ENCODE peak calls at places on chromosomes 3 and 15, in five cellular contexts. O, S, E, P and N are unnamed samples.

GRCh38 chr3:126567696-126568438 is 9.1 kb upstream of the C3orf22 start:
- DNase-seq in P (no peak), E (no peak), O (peak; percentile 36), S (no peak), N (no peak)

GRCh38 chr3:178396318-178396717 is 139.9 kb upstream of the KCNMB2 start:
- DNase-seq in O (no peak), P (no peak), S (no peak), E (no peak), N (no peak)

GRCh38 chr3:37696661-37697060 is 165.0 kb upstream of the CTDSPL start:
- DNase-seq in E (no peak), S (no peak), O (no peak), P (no peak), N (no peak)

GRCh38 chr3:79358327-79358726 is 409.5 kb downstream of the ROBO1 start:
- DNase-seq in S (no peak), P (no peak), O (no peak), E (no peak), N (no peak)

GRCh38 chr15:35669021-35669420 is 123.1 kb upstream of the DPH6 start:
- DNase-seq in E (no peak), S (no peak), O (no peak), P (no peak), N (no peak)

GRCh38 chr15:89835190-89835564 is 20.5 kb upstream of the ANPEP start:
- DNase-seq in O (no peak), P (no peak), E (no peak), S (peak; percentile 78), N (no peak)

GRCh38 chr3:57977755-57978715 is 30.2 kb upstream of the FLNB start:
- DNase-seq in S (no peak), P (no peak), O (peak; percentile 69), E (no peak), N (no peak)

GRCh38 chr15:38536201-38536676 is 28.4 kb downstream of the RASGRP1 start:
- DNase-seq in P (peak; percentile 23), E (peak; percentile 36), S (no peak), O (no peak), N (peak; percentile 94)

GRCh38 chr3:177468331-177468730 is 271.0 kb upstream of the TBL1XR1 start:
- DNase-seq in O (no peak), S (no peak), P (peak; percentile 66), E (peak; percentile 16), N (peak; percentile 99)

GRCh38 chr3:122974764-122975162 is 52.8 kb downstream of the SEMA5B start:
- DNase-seq in P (no peak), S (no peak), E (peak; percentile 63), O (no peak), N (peak; percentile 79)

GRCh38 chr3:105364113-105364512 is 2.6 kb upstream of the ALCAM start:
- DNase-seq in E (no peak), P (no peak), S (no peak), O (no peak), N (peak; percentile 60)

GRCh38 chr3:76824658-76825310 is 215.1 kb upstream of the ROBO2 start:
- DNase-seq in P (no peak), E (no peak), S (no peak), O (no peak), N (no peak)

GRCh38 chr3:42032693-42033349 is 58.3 kb upstream of the TRAK1 start:
- DNase-seq in E (peak; percentile 39), O (no peak), P (peak; percentile 85), S (peak; percentile 95), N (peak; percentile 97)

GRCh38 chr3:31862861-31863260 is 118.2 kb downstream of the OSBPL10 start:
- DNase-seq in P (no peak), O (no peak), S (no peak), E (no peak), N (peak; percentile 47)

GRCh38 chr15:74300057-74300620 is 64.0 kb downstream of the CCDC33 start:
- DNase-seq in E (no peak), P (no peak), S (no peak), O (no peak), N (no peak)

GRCh38 chr15:98787190-98787589 is 138.9 kb downstream of the IGF1R start:
- DNase-seq in O (no peak), E (no peak), S (no peak), P (no peak), N (no peak)

GRCh38 chr15:78004919-78005634 is 72.4 kb downstream of the TBC1D2B start:
- DNase-seq in O (no peak), E (peak; percentile 80), P (peak; percentile 83), S (peak; percentile 93), N (peak; percentile 85)

GRCh38 chr3:59408047-59408624 is 358.3 kb upstream of the CFAP20DC start:
- DNase-seq in E (no peak), O (no peak), P (no peak), S (no peak), N (peak; percentile 28)

GRCh38 chr3:178618907-178619306 is 82.7 kb downstream of the KCNMB2 start:
- DNase-seq in E (no peak), S (no peak), O (no peak), P (no peak), N (no peak)

GRCh38 chr3:197748597-197749314 is 927 bp upstream of the FYTTD1 start:
- DNase-seq in P (no peak), O (no peak), E (no peak), S (no peak), N (peak; percentile 29)

GRCh38 chr3:126501054-126501453 is 16.5 kb downstream of the UROC1 start:
- DNase-seq in E (no peak), P (no peak), O (no peak), S (no peak), N (no peak)

GRCh38 chr3:196272826-196273225 is 14.7 kb downstream of the PCYT1A start:
- DNase-seq in E (peak; percentile 63), P (peak; percentile 30), S (no peak), O (no peak), N (no peak)

GRCh38 chr15:78195735-78196201 is 38.6 kb downstream of the ACSBG1 start:
- DNase-seq in O (peak; percentile 67), S (peak; percentile 76), E (no peak), P (no peak), N (no peak)

GRCh38 chr3:129326591-129326990 is 47.9 kb downstream of the HMCES start:
- DNase-seq in P (no peak), E (no peak), O (no peak), S (no peak), N (no peak)

GRCh38 chr3:64223809-64224570 is 1.3 kb downstream of the PRICKLE2 start:
- DNase-seq in S (no peak), P (no peak), E (no peak), O (no peak), N (peak; percentile 80)

GRCh38 chr15:68430471-68431036 is 1.4 kb downstream of the ITGA11 start:
- DNase-seq in S (peak; percentile 78), P (no peak), E (no peak), O (no peak), N (no peak)
- H3K4me3 ChIP-seq in S (no peak overlapping the region), P (peak overlapping the region; percentile 66), E (peak overlapping the region; percentile 55), O (peak overlapping the region; percentile 50), N (peak overlapping the region; percentile 84)

GRCh38 chr3:141386080-141386594 is 17.8 kb downstream of the ZBTB38 start:
- DNase-seq in O (no peak), E (no peak), S (no peak), P (no peak), N (no peak)
- H3K4me3 ChIP-seq in O (peak overlapping the region; percentile 1), E (no peak overlapping the region), S (no peak overlapping the region), P (peak overlapping the region; percentile 33), N (peak overlapping the region; percentile 66)

DNA sequence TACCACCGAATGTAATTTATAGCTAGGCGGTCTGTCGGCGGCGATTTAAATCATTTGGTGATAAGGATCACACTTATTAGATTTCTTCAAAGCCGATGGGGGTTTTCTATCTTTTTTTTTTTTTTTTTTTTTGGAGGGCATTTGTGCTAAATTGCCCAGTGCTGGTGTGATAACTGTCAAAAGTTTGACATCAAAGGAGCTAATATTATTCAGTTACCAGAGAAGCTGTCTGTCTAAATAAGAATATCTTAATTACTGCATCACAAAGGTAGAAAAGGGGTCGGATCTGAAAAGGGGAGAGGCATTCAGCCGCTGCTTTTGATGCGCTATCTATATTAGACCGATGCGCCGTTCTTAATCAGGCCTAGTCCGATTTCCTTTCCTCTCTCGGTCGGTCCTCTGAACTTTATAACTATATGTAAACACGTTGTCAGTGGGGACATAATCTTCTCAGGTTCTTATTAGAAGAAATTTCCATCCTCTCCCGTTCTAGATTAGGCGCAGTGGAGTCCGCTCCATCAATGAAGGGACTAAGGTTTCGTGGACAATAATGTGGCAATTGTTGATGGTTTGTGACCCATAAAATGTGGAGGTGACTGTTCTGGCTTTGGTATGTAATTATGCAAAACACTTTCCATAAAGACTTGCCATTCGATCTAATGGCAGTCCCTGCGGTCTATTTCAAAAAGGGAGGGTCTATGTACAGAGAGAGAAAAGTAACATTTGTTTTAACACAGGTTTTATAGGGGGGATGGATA is 31.7 kb downstream of the NR2F2 start:
- DNase-seq in S (no peak), E (no peak), P (no peak), O (no peak), N (no peak)
- H3K4me3 ChIP-seq in S (no peak overlapping the region), E (no peak overlapping the region), P (no peak overlapping the region), O (no peak overlapping the region), N (no peak overlapping the region)

GRCh38 chr3:168249048-168249538 is 153.4 kb upstream of the GOLIM4 start:
- DNase-seq in O (no peak), S (no peak), E (no peak), P (no peak), N (peak; percentile 15)
- H3K4me3 ChIP-seq in O (peak overlapping the region; percentile 57), S (peak overlapping the region; percentile 39), E (peak overlapping the region; percentile 64), P (peak overlapping the region; percentile 71), N (peak overlapping the region; percentile 63)

GRCh38 chr3:185744997-185745843 is 79.6 kb downstream of the IGF2BP2 start:
- DNase-seq in P (no peak), E (no peak), S (no peak), O (no peak), N (peak; percentile 48)

GRCh38 chr3:185750702-185751101 is 74.1 kb downstream of the IGF2BP2 start:
- DNase-seq in E (no peak), S (no peak), P (no peak), O (no peak), N (no peak)

GRCh38 chr3:185750015-185750414 is 74.8 kb downstream of the IGF2BP2 start:
- DNase-seq in E (no peak), O (no peak), S (no peak), P (no peak), N (no peak)

DNA sequence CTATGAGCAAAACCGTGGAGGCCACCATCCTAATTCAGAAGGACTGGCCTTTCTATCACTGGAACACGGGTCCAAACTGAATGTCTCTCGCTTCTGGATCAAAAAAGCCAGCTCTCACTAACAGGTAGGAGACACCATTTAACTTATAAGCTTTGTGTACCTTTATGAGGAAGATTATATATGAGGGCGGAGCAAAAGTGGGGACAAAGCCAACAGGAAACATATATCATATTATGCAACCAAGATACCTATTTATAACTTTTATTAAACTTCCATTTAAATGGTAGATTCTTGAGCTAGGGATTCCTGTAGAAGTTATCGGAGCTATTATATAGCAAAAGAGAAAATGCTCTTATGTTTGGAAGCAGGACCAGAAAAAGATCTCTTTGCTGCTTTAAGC is 78.4 kb downstream of the IGF2BP2 start:
- DNase-seq in P (no peak), O (no peak), E (no peak), S (no peak), N (no peak)
- H3K4me3 ChIP-seq in P (no peak overlapping the region), O (no peak overlapping the region), E (no peak overlapping the region), S (no peak overlapping the region), N (no peak overlapping the region)